ENCODE peak calls at places on chromosomes 11 and 22, in seven cellular contexts. G is NB4, K is GM12891, E is esophagus squamous epithelium, W is H54, F is heart left ventricle, V is A549. S is an unnamed sample.
A peak's percentile ranks its signal among the peaks of the same experiment; 100 is the strongest.

GRCh38 chr11:46977038-46977818 is 40.7 kb downstream of the CSTPP1 start:
- DNase-seq in F (no peak), V (no peak), K (no peak), G (no peak), E (no peak), W (no peak), S (no peak)

GRCh38 chr11:67251841-67252240 is 14.4 kb upstream of the GRK2 start:
- DNase-seq in G (no peak), F (no peak), K (no peak), E (no peak), V (no peak), W (no peak), S (no peak)

GRCh38 chr11:103619480-103619879 is 417.0 kb upstream of the DDI1 start:
- DNase-seq in F (no peak), V (peak; percentile 71), E (no peak), K (no peak), W (no peak), G (no peak), S (no peak)

GRCh38 chr11:76655466-76656086 is 15.0 kb downstream of the LRRC32 start:
- DNase-seq in W (no peak), F (no peak), E (no peak), G (no peak), V (no peak), K (no peak), S (no peak)

GRCh38 chr22:48743601-48744282 is 1083.9 kb downstream of the BRD1 start:
- DNase-seq in W (no peak), V (no peak), E (no peak), K (no peak), F (peak; percentile 2), G (no peak), S (no peak)

GRCh38 chr22:40414306-40414705 is 43.9 kb downstream of the SGSM3 start:
- DNase-seq in F (no peak), W (no peak), E (no peak), K (no peak), G (no peak), V (no peak), S (no peak)

GRCh38 chr11:70539360-70540095 is 141.2 kb downstream of the CTTN start:
- DNase-seq in K (no peak), E (no peak), G (no peak), V (no peak), F (no peak), W (no peak), S (no peak)

GRCh38 chr11:65426839-65427690 is 4.5 kb downstream of the NEAT1 start:
- DNase-seq in F (no peak), K (no peak), V (peak; percentile 80), W (no peak), G (peak; percentile 33), E (no peak), S (no peak)

GRCh38 chr11:112085822-112086421 is 634 bp downstream of the TIMM8B start:
- DNase-seq in F (peak; percentile 8), E (no peak), G (peak; percentile 61), V (peak; percentile 14), K (peak; percentile 23), W (no peak), S (peak; percentile 19)

GRCh38 chr11:128720522-128720985 is 26.7 kb downstream of the FLI1 start:
- DNase-seq in F (no peak), W (no peak), K (no peak), E (no peak), G (peak; percentile 62), V (no peak), S (no peak)

GRCh38 chr11:60821827-60822599 is 19.9 kb upstream of the CCDC86 start:
- DNase-seq in G (peak; percentile 82), K (no peak), F (no peak), E (no peak), W (no peak), V (no peak), S (no peak)

GRCh38 chr11:4994551-4994950 is at the start of gene OR51L1:
- DNase-seq in F (no peak), K (no peak), G (no peak), V (no peak), W (no peak), E (no peak), S (no peak)
- TF ChIP-seq POLR2A in F (no peak), K (no peak), G (no peak), V (no peak), W (no peak), E (no peak), S (no peak)

GRCh38 chr11:86246293-86246675 is 1.7 kb downstream of the EED start:
- DNase-seq in G (no peak), F (no peak), K (no peak), V (no peak), E (no peak), W (no peak), S (no peak)

GRCh38 chr11:86247608-86248007 is 3.1 kb downstream of the EED start:
- DNase-seq in E (no peak), G (no peak), F (no peak), W (no peak), K (no peak), V (no peak), S (no peak)

GRCh38 chr11:86251285-86251830 is 6.8 kb downstream of the EED start:
- DNase-seq in F (no peak), K (no peak), W (no peak), V (no peak), G (no peak), E (no peak), S (no peak)

GRCh38 chr11:86249307-86250098 is 5.0 kb downstream of the EED start:
- DNase-seq in F (no peak), V (no peak), E (no peak), K (no peak), W (no peak), G (no peak), S (no peak)

DNA sequence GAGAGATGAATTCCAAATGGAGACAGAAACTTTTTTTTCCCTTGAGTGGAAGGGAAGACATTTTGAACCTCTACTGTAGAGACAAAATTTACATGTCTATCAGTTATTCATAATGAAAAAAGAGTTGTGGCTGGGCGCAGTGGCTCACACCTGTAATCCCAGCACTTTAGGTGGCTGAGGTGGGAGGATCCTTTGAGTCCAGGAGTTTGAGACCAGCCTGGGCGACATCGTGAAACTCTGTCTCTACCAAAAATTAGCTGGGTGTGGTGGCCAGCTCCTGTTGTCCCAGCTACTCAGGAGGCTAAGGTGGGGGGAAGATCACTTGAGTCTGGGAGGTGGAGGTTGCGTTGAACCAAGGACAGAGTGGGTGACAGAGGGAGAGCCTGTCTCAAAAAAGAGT is 4.1 kb downstream of the EED start:
- DNase-seq in W (no peak), G (no peak), F (no peak), E (no peak), V (no peak), K (no peak), S (no peak)
- TF ChIP-seq POLR2A in W (no peak), G (no peak), F (no peak), E (no peak), V (no peak), K (no peak), S (no peak)

GRCh38 chr11:134606251-134606650 is 194.2 kb upstream of the B3GAT1 start:
- DNase-seq in V (no peak), F (no peak), K (no peak), E (no peak), W (no peak), G (no peak), S (no peak)
- TF ChIP-seq POLR2A in V (no peak), F (no peak), K (no peak), E (no peak), W (no peak), G (no peak), S (no peak)

GRCh38 chr22:38504731-38505594 is 1.1 kb downstream of the DDX17 start:
- DNase-seq in G (peak; percentile 72), E (no peak), V (peak; percentile 41), W (no peak), K (peak; percentile 33), F (peak; percentile 57), S (peak; percentile 41)
- TF ChIP-seq POLR2A in G (no peak), E (no peak), V (no peak), W (no peak), K (peak; percentile 47), F (no peak), S (no peak)

GRCh38 chr11:34052036-34052607 is 591 bp downstream of the CAPRIN1 start:
- DNase-seq in F (peak; percentile 94), K (peak; percentile 87), G (peak; percentile 92), V (peak; percentile 91), E (peak; percentile 36), W (peak; percentile 79), S (peak; percentile 89)
- TF ChIP-seq POLR2A in F (no peak), K (peak; percentile 28), G (peak; percentile 73), V (peak; percentile 56), E (peak; percentile 19), W (peak; percentile 79), S (no peak)

GRCh38 chr11:17275376-17276235 is 933 bp upstream of the NUCB2 start:
- DNase-seq in E (no peak), V (no peak), K (no peak), G (peak; percentile 91), F (no peak), W (no peak), S (no peak)

GRCh38 chr11:17277024-17277584 is 565 bp downstream of the NUCB2 start:
- DNase-seq in K (peak; percentile 22), E (no peak), G (peak; percentile 87), W (no peak), F (no peak), V (peak; percentile 24), S (no peak)

GRCh38 chr11:17273668-17274321 is 2.7 kb upstream of the NUCB2 start:
- DNase-seq in W (no peak), E (no peak), F (no peak), K (no peak), V (peak; percentile 43), G (peak; percentile 81), S (no peak)

GRCh38 chr11:17272823-17273222 is 3.7 kb upstream of the NUCB2 start:
- DNase-seq in G (peak; percentile 73), F (no peak), V (no peak), K (no peak), E (no peak), W (no peak), S (no peak)

DNA sequence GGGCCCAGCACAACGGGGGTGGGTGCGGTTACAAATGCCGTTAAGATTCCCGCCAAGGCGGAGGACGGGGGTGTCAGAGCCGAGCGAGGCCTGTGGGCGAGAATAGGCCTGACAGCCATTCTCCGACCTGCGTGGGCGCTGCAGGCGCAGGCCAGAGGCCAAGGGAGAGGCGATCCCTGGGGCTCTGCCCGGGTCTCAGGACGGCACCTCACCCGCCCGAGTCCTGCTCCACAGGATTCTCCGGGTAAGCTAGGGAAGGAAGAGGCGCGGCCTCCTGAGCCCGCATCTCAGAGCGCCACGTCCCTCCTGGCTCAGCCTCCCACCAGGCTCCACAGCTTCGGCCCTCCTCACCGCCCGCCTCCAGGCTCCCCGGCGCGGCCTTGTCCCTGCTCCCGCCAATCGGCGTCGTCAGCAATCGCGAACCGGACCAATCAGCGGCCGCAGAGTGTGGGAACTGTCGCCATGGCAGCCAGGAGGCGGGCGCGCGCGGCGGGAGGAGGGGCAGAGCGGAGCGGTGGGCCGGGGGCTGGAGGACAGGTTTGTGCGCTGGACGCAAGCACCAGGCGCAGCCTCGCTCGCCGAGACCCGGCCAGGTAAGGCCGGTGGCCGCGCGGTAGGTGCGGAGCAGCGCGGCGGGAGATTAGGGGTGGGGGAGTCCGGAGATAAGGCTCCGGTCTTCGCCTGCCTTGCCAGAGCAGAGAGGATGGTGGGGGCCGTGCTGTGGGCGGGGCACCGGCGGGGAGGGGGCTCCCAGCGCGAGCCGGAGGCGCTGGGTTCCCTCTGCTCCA is at the start of gene NUCB2:
- DNase-seq in V (peak; percentile 95), G (peak; percentile 98), K (peak; percentile 89), F (peak; percentile 98), E (peak; percentile 78), W (peak; percentile 91), S (peak; percentile 96)
- TF ChIP-seq POLR2A in V (peak; percentile 81), G (peak; percentile 75), K (peak; percentile 61), F (no peak), E (peak; percentile 58), W (peak; percentile 82), S (peak; percentile 85)

S was measured in uterus.